ENCODE peak calls at places on chromosomes 13 and 19, in six cellular contexts. Q, L, K, R, B and C are unnamed samples.

GRCh38 chr13:75836441-75836840 is 200.3 kb downstream of the LMO7 start:
- DNase-seq in R (no peak), Q (no peak), K (no peak), B (no peak), L (no peak), C (no peak)

GRCh38 chr13:58573742-58574141 is 942.2 kb downstream of the PCDH17 start:
- DNase-seq in B (no peak), Q (no peak), K (no peak), R (no peak), L (no peak), C (no peak)

GRCh38 chr13:32225494-32225931 is 89.7 kb downstream of the ZAR1L start:
- DNase-seq in B (peak; percentile 50), K (no peak), L (no peak), Q (no peak), R (no peak), C (peak; percentile 80)

GRCh38 chr13:98947925-98948324 is 29.9 kb downstream of the DOCK9 start:
- DNase-seq in R (no peak), K (no peak), Q (no peak), L (no peak), B (no peak), C (no peak)

GRCh38 chr13:105368781-105369180 is 1166.7 kb downstream of the EFNB2 start:
- DNase-seq in K (no peak), L (no peak), B (no peak), Q (no peak), R (no peak), C (no peak)

GRCh38 chr13:52869050-52869449 is 20.6 kb upstream of the PCDH8 start:
- DNase-seq in L (no peak), Q (no peak), R (no peak), B (no peak), K (no peak), C (no peak)

GRCh38 chr19:10398819-10399218 is 4.5 kb downstream of the CDC37 start:
- DNase-seq in B (no peak), K (no peak), L (no peak), R (no peak), Q (no peak), C (no peak)

GRCh38 chr19:51458899-51459592 is 792 bp upstream of the SIGLEC8 start:
- DNase-seq in Q (no peak), R (no peak), B (no peak), L (no peak), K (no peak), C (no peak)

GRCh38 chr13:44425041-44425814 is 51.6 kb downstream of the SERP2 start:
- DNase-seq in Q (no peak), K (no peak), B (no peak), L (no peak), R (no peak), C (no peak)

GRCh38 chr19:18995804-18996241 is 37.5 kb downstream of the SUGP2 start:
- DNase-seq in L (peak; percentile 89), Q (no peak), R (peak; percentile 45), B (peak; percentile 46), K (no peak), C (peak; percentile 81)

GRCh38 chr19:873084-874019 is 13.9 kb downstream of the CFD start:
- DNase-seq in R (no peak), L (peak; percentile 62), B (no peak), Q (no peak), K (no peak), C (no peak)

GRCh38 chr13:48562296-48563066 is 29.6 kb upstream of the RCBTB2 start:
- DNase-seq in B (no peak), L (no peak), K (no peak), Q (no peak), R (no peak), C (no peak)

GRCh38 chr19:55641376-55642152 is 762 bp downstream of the ZNF580 start:
- DNase-seq in B (no peak), L (peak; percentile 64), R (no peak), K (peak; percentile 29), Q (no peak), C (no peak)

GRCh38 chr13:57666554-57666953 is 35.0 kb downstream of the PCDH17 start:
- DNase-seq in R (no peak), L (peak; percentile 12), Q (no peak), K (no peak), B (no peak), C (no peak)

GRCh38 chr13:113554333-113554700 is 30.2 kb upstream of the TFDP1 start:
- DNase-seq in K (no peak), Q (no peak), B (no peak), R (no peak), L (no peak), C (no peak)

GRCh38 chr19:30371960-30372824 is at the start of gene ZNF536:
- DNase-seq in Q (no peak), R (no peak), K (no peak), L (peak; percentile 13), B (no peak), C (no peak)

GRCh38 chr13:44243198-44243852 is 130.3 kb upstream of the SERP2 start:
- DNase-seq in Q (peak; percentile 61), K (no peak), R (peak; percentile 9), B (no peak), L (peak; percentile 59), C (peak; percentile 86)

GRCh38 chr19:4343056-4343844 is at the start of gene MPND:
- DNase-seq in R (peak; percentile 86), K (peak; percentile 92), Q (peak; percentile 87), L (peak; percentile 96), B (no peak), C (peak; percentile 29)

DNA sequence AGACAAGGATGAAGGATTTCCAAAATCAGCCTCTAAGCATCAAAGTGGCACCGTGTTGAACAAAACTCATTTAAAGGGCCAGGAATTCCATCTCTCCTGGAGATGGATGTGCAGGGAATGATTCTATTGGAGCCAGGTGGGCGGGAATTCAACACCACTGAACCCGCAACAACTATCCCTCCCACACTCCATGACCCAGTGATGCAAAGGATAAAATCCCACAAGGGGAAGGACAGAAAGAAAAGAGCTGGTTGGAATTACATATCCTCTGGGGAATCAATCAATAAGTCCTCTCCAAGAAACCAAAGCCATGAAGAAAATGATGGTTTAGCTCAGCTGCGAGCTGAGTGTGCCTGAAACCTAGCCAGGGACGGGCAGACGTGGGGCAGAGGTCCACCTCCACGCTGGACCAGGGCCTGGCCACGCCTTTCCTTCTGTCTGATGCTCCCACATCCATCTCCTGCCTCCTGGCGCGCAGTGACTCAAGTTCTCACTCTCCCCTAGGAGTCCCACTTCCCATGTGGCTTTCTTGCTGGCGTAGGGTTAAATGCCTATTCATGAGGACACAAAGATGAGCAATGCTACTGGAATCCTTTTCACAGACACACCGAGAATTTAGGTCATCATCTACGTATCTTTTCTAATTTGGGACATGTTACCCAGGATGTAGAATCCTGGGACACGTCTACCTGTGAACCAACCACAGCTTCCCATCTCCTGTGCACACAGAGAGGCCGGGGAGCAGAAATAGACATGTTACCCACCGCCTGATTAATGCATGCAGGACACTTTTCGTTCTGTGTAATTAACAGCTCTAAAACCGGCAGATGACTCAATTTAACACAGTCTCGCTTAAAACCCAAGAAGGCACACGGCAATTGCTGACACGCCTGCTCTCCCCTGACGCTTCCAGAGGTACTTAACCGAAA is 48.6 kb downstream of the PEPD start:
- DNase-seq in Q (no peak), K (no peak), L (no peak), B (peak; percentile 97), R (no peak), C (peak; percentile 95)
- TF ChIP-seq CTCF in Q (no peak), K (no peak), L (no peak), B (peak; percentile 20), R (no peak), C (peak; percentile 14)

DNA sequence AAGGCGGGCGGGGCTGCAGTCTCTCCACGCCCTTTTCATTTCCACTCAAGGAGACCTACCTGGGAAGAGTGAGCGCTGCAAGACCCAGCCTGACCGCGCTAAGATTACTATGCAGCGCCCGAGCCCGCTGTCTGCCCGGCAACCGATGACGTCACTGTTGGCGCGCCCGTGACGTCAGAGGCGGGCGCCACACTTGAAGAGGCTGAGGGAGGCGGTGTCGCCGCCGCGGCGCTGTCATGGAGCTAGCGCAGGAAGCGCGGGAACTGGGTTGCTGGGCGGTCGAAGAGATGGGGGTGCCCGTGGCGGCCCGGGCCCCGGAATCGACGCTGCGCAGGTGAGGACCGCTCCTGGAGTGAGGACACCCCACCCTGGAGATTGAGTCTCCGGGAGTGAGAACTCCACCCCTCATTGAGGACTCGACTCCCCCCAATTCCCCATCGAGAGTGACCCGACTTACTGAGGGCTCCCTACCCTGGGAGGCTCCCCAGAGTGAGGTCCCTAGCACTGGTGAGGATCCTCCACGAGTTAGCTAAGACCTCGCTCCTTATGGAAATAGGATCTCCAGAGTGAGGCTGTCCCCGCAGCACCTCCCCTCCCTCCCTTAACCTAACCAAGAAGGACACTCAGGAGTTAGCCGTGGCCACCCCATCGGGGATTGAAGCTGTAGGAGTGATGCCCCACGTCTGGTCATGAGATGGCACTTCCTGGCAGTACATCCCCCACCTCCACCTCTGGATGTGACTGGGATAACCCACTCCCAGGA is at the start of gene HAUS5:
- DNase-seq in L (peak; percentile 97), B (peak; percentile 31), Q (peak; percentile 93), K (peak; percentile 95), R (peak; percentile 93), C (peak; percentile 75)
- TF ChIP-seq CTCF in L (peak; percentile 4), B (peak; percentile 3), Q (no peak), K (peak; percentile 25), R (no peak), C (no peak)

GRCh38 chr13:30038884-30039283 is 188.5 kb upstream of the UBL3 start:
- DNase-seq in L (peak; percentile 10), Q (peak; percentile 43), K (no peak), B (no peak), R (no peak), C (no peak)
- TF ChIP-seq CTCF in L (peak; percentile 10), Q (no peak), K (no peak), B (no peak), R (peak; percentile 12), C (no peak)

DNA sequence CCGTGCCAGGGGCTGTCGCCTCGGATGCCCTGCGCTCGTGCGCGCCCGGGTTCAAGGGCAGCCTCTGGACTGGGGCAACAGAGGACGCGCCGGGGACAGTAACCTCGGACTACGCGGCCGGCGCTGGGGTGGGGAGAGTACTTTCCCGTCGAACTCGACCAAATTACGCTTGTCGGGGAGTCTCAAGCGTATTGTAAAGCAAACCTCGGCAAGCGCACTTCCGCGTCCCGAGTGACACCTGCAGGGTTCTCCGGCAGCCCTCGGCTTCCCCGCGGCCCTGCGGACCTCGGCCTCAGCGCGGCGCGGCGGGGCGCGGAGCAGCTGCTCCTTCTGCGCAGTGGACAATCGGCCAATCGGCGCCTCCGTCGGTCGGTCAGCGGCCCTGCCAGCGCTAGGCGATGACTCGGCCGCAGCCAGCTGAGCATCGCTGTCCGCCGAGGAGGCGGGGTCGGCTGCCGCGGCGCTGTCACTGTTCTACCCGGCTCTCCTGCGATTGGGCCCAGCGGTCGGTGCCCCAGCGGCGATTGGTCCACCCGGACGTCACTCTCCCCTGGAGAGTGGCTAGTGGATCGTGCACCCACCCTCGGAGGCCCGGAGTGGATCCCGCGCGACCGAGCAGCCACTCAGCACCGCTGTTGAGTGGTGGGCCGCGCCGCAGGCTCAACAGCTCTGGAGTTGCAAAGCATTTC is at the start of gene SLC46A3:
- DNase-seq in R (peak; percentile 95), K (peak; percentile 98), B (peak; percentile 85), L (peak; percentile 98), Q (peak; percentile 99), C (peak; percentile 90)
- TF ChIP-seq CTCF in R (peak; percentile 36), K (peak; percentile 12), B (peak; percentile 22), L (peak; percentile 22), Q (peak; percentile 31), C (no peak)